ENCODE peak calls at places on chromosomes 13 and 19, in four cellular contexts. H, Z, V and C are unnamed samples.

GRCh38 chr19:47156861-47157454 is 26.3 kb downstream of the SAE1 start:
- DNase-seq in Z (no peak), H (no peak), V (no peak), C (no peak)

GRCh38 chr13:20125783-20126165 is 35.1 kb downstream of the GJA3 start:
- DNase-seq in V (no peak), Z (no peak), H (peak; percentile 5), C (no peak)

GRCh38 chr19:455851-456546 is 4.8 kb downstream of the SHC2 start:
- DNase-seq in H (no peak), V (no peak), Z (no peak), C (no peak)

GRCh38 chr13:88217372-88217771 is 546.2 kb downstream of the SLITRK5 start:
- DNase-seq in Z (no peak), V (no peak), H (no peak), C (no peak)

GRCh38 chr19:532578-533484 is 1.3 kb downstream of the CDC34 start:
- DNase-seq in H (peak; percentile 73), V (peak; percentile 89), Z (peak; percentile 73), C (peak; percentile 85)

GRCh38 chr19:23222998-23223652 is 27.1 kb downstream of the ZNF724 start:
- DNase-seq in H (no peak), V (no peak), Z (no peak), C (peak; percentile 2)

GRCh38 chr13:92806215-92806614 is 420.4 kb upstream of the GPC6 start:
- DNase-seq in H (no peak), V (no peak), Z (peak; percentile 20), C (peak; percentile 67)

GRCh38 chr13:23778007-23778687 is 111.1 kb downstream of the MIPEP start:
- DNase-seq in V (no peak), H (no peak), Z (no peak), C (no peak)

GRCh38 chr19:43765109-43765876 is 10.5 kb upstream of the SMG9 start:
- DNase-seq in Z (peak; percentile 72), V (peak; percentile 27), H (peak; percentile 60), C (peak; percentile 98)

GRCh38 chr19:33125929-33126388 is 6.0 kb upstream of the WDR88 start:
- DNase-seq in Z (peak; percentile 45), V (peak; percentile 60), H (peak; percentile 64), C (no peak)

GRCh38 chr19:19805480-19805879 is 16.1 kb downstream of the ZNF506 start:
- DNase-seq in V (no peak), H (no peak), Z (no peak), C (no peak)

GRCh38 chr19:51687791-51688664 is 5.1 kb upstream of the SPACA6 start:
- DNase-seq in H (peak; percentile 80), V (peak; percentile 59), Z (peak; percentile 45), C (peak; percentile 61)

GRCh38 chr13:68550330-68550729 is 1320.2 kb upstream of the PCDH9 start:
- DNase-seq in H (no peak), V (no peak), Z (no peak), C (no peak)

GRCh38 chr13:33109319-33109718 is 93.1 kb downstream of the KL start:
- DNase-seq in V (no peak), Z (no peak), H (no peak), C (no peak)

GRCh38 chr19:10805075-10805757 is 30.8 kb downstream of the TMED1 start:
- DNase-seq in H (no peak), V (no peak), Z (no peak), C (no peak)

GRCh38 chr13:95255072-95255732 is 46.0 kb downstream of the ABCC4 start:
- DNase-seq in Z (no peak), V (no peak), H (no peak), C (no peak)

GRCh38 chr13:101942038-101942437 is 459.8 kb downstream of the FGF14 start:
- DNase-seq in Z (peak; percentile 23), H (no peak), V (no peak), C (peak; percentile 10)

GRCh38 chr19:19335408-19336158 is 15.0 kb downstream of the MAU2 start:
- DNase-seq in Z (no peak), V (no peak), H (no peak), C (no peak)

GRCh38 chr13:31201341-31202024 is 1.7 kb downstream of the B3GLCT start:
- DNase-seq in H (no peak), Z (no peak), V (peak; percentile 35), C (peak; percentile 4)

GRCh38 chr19:835201-835810 is 5.5 kb upstream of the PRTN3 start:
- DNase-seq in Z (no peak), H (no peak), V (no peak), C (no peak)

GRCh38 chr13:75749407-75749806 is 113.3 kb downstream of the LMO7 start:
- DNase-seq in H (no peak), Z (no peak), V (no peak), C (no peak)

GRCh38 chr19:47003611-47003935 is 16.1 kb upstream of the NPAS1 start:
- DNase-seq in H (no peak), V (no peak), Z (no peak), C (no peak)

GRCh38 chr13:107025991-107026390 is 458.1 kb upstream of the ARGLU1 start:
- DNase-seq in V (peak; percentile 74), H (no peak), Z (no peak), C (no peak)

GRCh38 chr13:42814868-42815267 is 33.5 kb downstream of the FAM216B start:
- DNase-seq in Z (no peak), H (no peak), V (no peak), C (no peak)

GRCh38 chr19:42075364-42075615 is 676 bp upstream of the ZNF574 start:
- DNase-seq in Z (no peak), V (no peak), H (no peak), C (no peak)

GRCh38 chr19:12648088-12648487 is 18.5 kb downstream of the MAN2B1 start:
- DNase-seq in Z (peak; percentile 28), H (peak; percentile 76), V (peak; percentile 40), C (no peak)

GRCh38 chr13:100506154-100506553 is 82.4 kb downstream of the GGACT start:
- DNase-seq in V (no peak), H (no peak), Z (no peak), C (no peak)

GRCh38 chr19:5086232-5086631 is 117.3 kb downstream of the KDM4B start:
- DNase-seq in Z (no peak), V (no peak), H (no peak), C (no peak)

GRCh38 chr13:98171806-98172569 is 5.1 kb downstream of the RNF113B start:
- DNase-seq in H (no peak), V (peak; percentile 33), Z (no peak), C (peak; percentile 55)

GRCh38 chr19:51784922-51785690 is 9.9 kb upstream of the FPR3 start:
- DNase-seq in H (no peak), V (peak; percentile 19), Z (peak; percentile 49), C (no peak)

GRCh38 chr13:27076411-27076810 is 95.2 kb downstream of the USP12 start:
- DNase-seq in V (no peak), H (no peak), Z (no peak), C (no peak)

GRCh38 chr13:111330211-111330610 is 9.8 kb downstream of the TEX29 start:
- DNase-seq in V (no peak), Z (no peak), H (peak; percentile 12), C (no peak)

GRCh38 chr13:103961784-103962183 is 895.6 kb upstream of the SLC10A2 start:
- DNase-seq in Z (no peak), H (no peak), V (no peak), C (no peak)

GRCh38 chr13:111312944-111313590 is 7.4 kb upstream of the TEX29 start:
- DNase-seq in H (no peak), V (no peak), Z (no peak), C (no peak)

GRCh38 chr19:35223084-35223790 is 5.3 kb downstream of the FAM187B start:
- DNase-seq in H (no peak), V (no peak), Z (no peak), C (no peak)

GRCh38 chr13:104641309-104641708 is 1575.1 kb upstream of the SLC10A2 start:
- DNase-seq in Z (no peak), H (no peak), V (no peak), C (no peak)

GRCh38 chr13:26614721-26615120 is 57.2 kb downstream of the WASF3 start:
- DNase-seq in Z (no peak), V (no peak), H (no peak), C (no peak)

GRCh38 chr19:17279436-17279835 is 2.3 kb upstream of the ANKLE1 start:
- DNase-seq in Z (no peak), H (no peak), V (no peak), C (no peak)

GRCh38 chr13:83819611-83820010 is 62.7 kb downstream of the SLITRK1 start:
- DNase-seq in Z (no peak), V (no peak), H (no peak), C (no peak)

GRCh38 chr13:44158055-44158655 is 215.5 kb upstream of the SERP2 start:
- DNase-seq in V (no peak), H (no peak), Z (no peak), C (no peak)

GRCh38 chr13:96903085-96903484 is 91.2 kb downstream of the OXGR1 start:
- DNase-seq in V (no peak), Z (no peak), H (no peak), C (no peak)
- H3K4me1 ChIP-seq in V (no peaks in the 10 kb centered on the region), Z (no peaks in the 10 kb centered on the region), H (no peaks in the 10 kb centered on the region), C (no peaks in the 10 kb centered on the region)

GRCh38 chr13:113796211-113796875 is 37.3 kb downstream of the TMEM255B start:
- DNase-seq in H (no peak), V (no peak), Z (no peak), C (peak; percentile 55)
- H3K4me1 ChIP-seq in H (no peaks in the 10 kb centered on the region), V (no peaks in the 10 kb centered on the region), Z (no peaks in the 10 kb centered on the region), C (no peaks in the 10 kb centered on the region)

GRCh38 chr19:8001651-8001994 is 3.8 kb downstream of the ELAVL1 start:
- DNase-seq in Z (no peak), V (peak; percentile 28), H (no peak), C (no peak)
- H3K4me1 ChIP-seq in Z (peaks cover 13% of the 10 kb centered on the region), V (peaks cover 67% of the 10 kb centered on the region), H (peaks cover 8% of the 10 kb centered on the region), C (peaks cover 26% of the 10 kb centered on the region)

GRCh38 chr19:2544576-2545415 is 68.9 kb downstream of the GADD45B start:
- DNase-seq in V (no peak), H (no peak), Z (no peak), C (no peak)
- H3K4me1 ChIP-seq in V (peaks cover 54% of the 10 kb centered on the region), H (peaks cover 4% of the 10 kb centered on the region), Z (peaks cover 20% of the 10 kb centered on the region), C (peaks cover 84% of the 10 kb centered on the region)